ENCODE peak calls at places on chromosomes 6 and 20, in six cellular contexts. One of them, this sample, is unnamed. For H3K36me3, the result is how much of the 10 kb centered on the place peaks cover.

GRCh38 chr20:1987826-1988225 is 6.0 kb downstream of the PDYN start:
- DNase-seq in cardiac muscle cell: no peak
- DNase-seq in colonic mucosa: no peak
- DNase-seq in heart right ventricle: no peak
- DNase-seq in GM06990: no peak
- DNase-seq in HCT116: no peak
- DNase-seq in this sample: no peak

GRCh38 chr6:78353040-78353439 is 514.3 kb upstream of the IRAK1BP1 start:
- DNase-seq in cardiac muscle cell: no peak
- DNase-seq in colonic mucosa: no peak
- DNase-seq in heart right ventricle: no peak
- DNase-seq in GM06990: no peak
- DNase-seq in HCT116: no peak
- DNase-seq in this sample: no peak

GRCh38 chr6:74720923-74721322 is 484.9 kb downstream of the COL12A1 start:
- DNase-seq in cardiac muscle cell: no peak
- DNase-seq in colonic mucosa: no peak
- DNase-seq in heart right ventricle: no peak
- DNase-seq in GM06990: no peak
- DNase-seq in HCT116: no peak
- DNase-seq in this sample: no peak

GRCh38 chr20:5135363-5136012 is 8.7 kb downstream of the CDS2 start:
- DNase-seq in cardiac muscle cell: no peak
- DNase-seq in colonic mucosa: no peak
- DNase-seq in heart right ventricle: no peak
- DNase-seq in GM06990: no peak
- DNase-seq in HCT116: no peak
- DNase-seq in this sample: no peak

GRCh38 chr6:130473886-130474285 is 108.1 kb downstream of the TMEM200A start:
- DNase-seq in cardiac muscle cell: no peak
- DNase-seq in colonic mucosa: no peak
- DNase-seq in heart right ventricle: no peak
- DNase-seq in GM06990: no peak
- DNase-seq in HCT116: no peak
- DNase-seq in this sample: no peak

GRCh38 chr6:128422200-128422599 is 98.2 kb downstream of the PTPRK start:
- DNase-seq in cardiac muscle cell: no peak
- DNase-seq in colonic mucosa: no peak
- DNase-seq in heart right ventricle: no peak
- DNase-seq in GM06990: no peak
- DNase-seq in HCT116: no peak
- DNase-seq in this sample: no peak

GRCh38 chr6:6604566-6604965 is 16.0 kb downstream of the LY86 start:
- DNase-seq in cardiac muscle cell: no peak
- DNase-seq in colonic mucosa: no peak
- DNase-seq in heart right ventricle: no peak
- DNase-seq in GM06990: no peak
- DNase-seq in HCT116: no peak
- DNase-seq in this sample: no peak

GRCh38 chr6:133553652-133554051 is 312.5 kb downstream of the EYA4 start:
- DNase-seq in cardiac muscle cell: peak
- DNase-seq in colonic mucosa: peak
- DNase-seq in heart right ventricle: no peak
- DNase-seq in GM06990: no peak
- DNase-seq in HCT116: peak
- DNase-seq in this sample: peak

GRCh38 chr6:7894272-7895124 is 16.1 kb downstream of the TXNDC5 start:
- DNase-seq in cardiac muscle cell: no peak
- DNase-seq in colonic mucosa: no peak
- DNase-seq in heart right ventricle: no peak
- DNase-seq in GM06990: no peak
- DNase-seq in HCT116: no peak
- DNase-seq in this sample: no peak

GRCh38 chr20:37293301-37293943 is 4.0 kb downstream of the MANBAL start:
- DNase-seq in cardiac muscle cell: no peak
- DNase-seq in colonic mucosa: no peak
- DNase-seq in heart right ventricle: no peak
- DNase-seq in GM06990: no peak
- DNase-seq in HCT116: no peak
- DNase-seq in this sample: no peak

GRCh38 chr6:104682722-104683643 is 176.7 kb downstream of the HACE1 start:
- DNase-seq in cardiac muscle cell: peak
- DNase-seq in colonic mucosa: peak
- DNase-seq in heart right ventricle: peak
- DNase-seq in GM06990: peak
- DNase-seq in HCT116: peak
- DNase-seq in this sample: peak

GRCh38 chr6:138005846-138006245 is 101.4 kb downstream of the PERP start:
- DNase-seq in cardiac muscle cell: no peak
- DNase-seq in colonic mucosa: no peak
- DNase-seq in heart right ventricle: no peak
- DNase-seq in GM06990: no peak
- DNase-seq in HCT116: no peak
- DNase-seq in this sample: no peak

GRCh38 chr6:89736887-89737286 is 82.7 kb downstream of the MDN1 start:
- DNase-seq in cardiac muscle cell: no peak
- DNase-seq in colonic mucosa: no peak
- DNase-seq in heart right ventricle: no peak
- DNase-seq in GM06990: no peak
- DNase-seq in HCT116: no peak
- DNase-seq in this sample: no peak

GRCh38 chr6:170459451-170459850 is 93.7 kb downstream of the PSMB1 start:
- DNase-seq in cardiac muscle cell: no peak
- DNase-seq in colonic mucosa: no peak
- DNase-seq in heart right ventricle: no peak
- DNase-seq in GM06990: no peak
- DNase-seq in HCT116: no peak
- DNase-seq in this sample: no peak

GRCh38 chr20:59588236-59588855 is 16.0 kb upstream of the PHACTR3 start:
- DNase-seq in cardiac muscle cell: no peak
- DNase-seq in colonic mucosa: no peak
- DNase-seq in heart right ventricle: no peak
- DNase-seq in GM06990: no peak
- DNase-seq in HCT116: no peak
- DNase-seq in this sample: no peak

GRCh38 chr6:145814501-145815350 is at the start of gene FBXO30:
- DNase-seq in cardiac muscle cell: peak
- DNase-seq in colonic mucosa: peak
- DNase-seq in heart right ventricle: peak
- DNase-seq in GM06990: peak
- DNase-seq in HCT116: peak
- DNase-seq in this sample: peak

GRCh38 chr20:19786311-19786710 is 28.3 kb downstream of the RIN2 start:
- DNase-seq in cardiac muscle cell: no peak
- DNase-seq in colonic mucosa: peak
- DNase-seq in heart right ventricle: peak
- DNase-seq in GM06990: no peak
- DNase-seq in HCT116: no peak
- DNase-seq in this sample: peak

GRCh38 chr6:133101790-133102189 is 139.4 kb upstream of the EYA4 start:
- DNase-seq in cardiac muscle cell: no peak
- DNase-seq in colonic mucosa: no peak
- DNase-seq in heart right ventricle: no peak
- DNase-seq in GM06990: no peak
- DNase-seq in HCT116: no peak
- DNase-seq in this sample: no peak

GRCh38 chr20:43992885-43993284 is 78.2 kb downstream of the TOX2 start:
- DNase-seq in cardiac muscle cell: no peak
- DNase-seq in colonic mucosa: no peak
- DNase-seq in heart right ventricle: no peak
- DNase-seq in GM06990: no peak
- DNase-seq in HCT116: no peak
- DNase-seq in this sample: no peak
- H3K36me3 ChIP-seq in cardiac muscle cell: under half
- H3K36me3 ChIP-seq in colonic mucosa: under half
- H3K36me3 ChIP-seq in heart right ventricle: under half
- H3K36me3 ChIP-seq in GM06990: under half
- H3K36me3 ChIP-seq in HCT116: under half
- H3K36me3 ChIP-seq in this sample: under half

GRCh38 chr20:3694864-3695263 is 13.1 kb upstream of the ADAM33 start:
- DNase-seq in cardiac muscle cell: no peak
- DNase-seq in colonic mucosa: no peak
- DNase-seq in heart right ventricle: no peak
- DNase-seq in GM06990: no peak
- DNase-seq in HCT116: no peak
- DNase-seq in this sample: no peak

GRCh38 chr20:3698511-3699436 is 13.6 kb downstream of the SIGLEC1 start:
- DNase-seq in cardiac muscle cell: no peak
- DNase-seq in colonic mucosa: no peak
- DNase-seq in heart right ventricle: no peak
- DNase-seq in GM06990: no peak
- DNase-seq in HCT116: no peak
- DNase-seq in this sample: no peak

GRCh38 chr20:3696745-3697587 is 15.2 kb upstream of the ADAM33 start:
- DNase-seq in cardiac muscle cell: no peak
- DNase-seq in colonic mucosa: no peak
- DNase-seq in heart right ventricle: no peak
- DNase-seq in GM06990: no peak
- DNase-seq in HCT116: no peak
- DNase-seq in this sample: no peak

GRCh38 chr20:3697588-3698235 is 14.7 kb downstream of the SIGLEC1 start:
- DNase-seq in cardiac muscle cell: no peak
- DNase-seq in colonic mucosa: no peak
- DNase-seq in heart right ventricle: no peak
- DNase-seq in GM06990: no peak
- DNase-seq in HCT116: no peak
- DNase-seq in this sample: no peak

DNA sequence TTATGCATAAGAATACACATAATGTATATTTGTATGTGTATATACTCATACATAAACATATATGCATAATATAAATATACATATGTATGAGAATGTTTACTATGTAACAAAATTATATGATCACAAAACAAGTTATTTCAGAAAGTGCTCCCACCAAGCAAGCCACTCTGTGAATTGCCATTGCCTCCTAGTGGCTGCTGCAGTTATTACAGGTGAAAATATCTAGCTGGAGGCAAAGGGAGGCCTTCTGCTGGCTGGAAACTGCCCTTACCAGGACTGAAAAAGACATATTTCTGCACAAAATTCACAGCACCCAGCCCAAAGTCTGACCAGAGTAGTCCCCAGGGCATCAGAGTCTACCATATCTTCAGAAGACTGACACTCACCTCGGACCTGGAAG is 14.4 kb upstream of the ADAM33 start:
- DNase-seq in cardiac muscle cell: no peak
- DNase-seq in colonic mucosa: no peak
- DNase-seq in heart right ventricle: no peak
- DNase-seq in GM06990: no peak
- DNase-seq in HCT116: no peak
- DNase-seq in this sample: no peak
- TF ChIP-seq CTCF in cardiac muscle cell: peak
- TF ChIP-seq CTCF in colonic mucosa: no peak
- TF ChIP-seq CTCF in heart right ventricle: no peak
- TF ChIP-seq CTCF in GM06990: peak
- TF ChIP-seq CTCF in HCT116: peak
- TF ChIP-seq CTCF in this sample: peak

GRCh38 chr20:44942264-44942973 is 17.8 kb downstream of the TOMM34 start:
- DNase-seq in cardiac muscle cell: peak
- DNase-seq in colonic mucosa: no peak
- DNase-seq in heart right ventricle: no peak
- DNase-seq in GM06990: no peak
- DNase-seq in HCT116: no peak
- DNase-seq in this sample: peak

GRCh38 chr20:44945261-44945660 is 14.9 kb downstream of the TOMM34 start:
- DNase-seq in cardiac muscle cell: no peak
- DNase-seq in colonic mucosa: no peak
- DNase-seq in heart right ventricle: no peak
- DNase-seq in GM06990: no peak
- DNase-seq in HCT116: no peak
- DNase-seq in this sample: no peak

GRCh38 chr20:44941292-44941691 is 18.9 kb downstream of the TOMM34 start:
- DNase-seq in cardiac muscle cell: no peak
- DNase-seq in colonic mucosa: no peak
- DNase-seq in heart right ventricle: no peak
- DNase-seq in GM06990: no peak
- DNase-seq in HCT116: no peak
- DNase-seq in this sample: no peak

GRCh38 chr20:44946266-44946852 is 13.8 kb downstream of the TOMM34 start:
- DNase-seq in cardiac muscle cell: no peak
- DNase-seq in colonic mucosa: no peak
- DNase-seq in heart right ventricle: no peak
- DNase-seq in GM06990: no peak
- DNase-seq in HCT116: no peak
- DNase-seq in this sample: no peak

DNA sequence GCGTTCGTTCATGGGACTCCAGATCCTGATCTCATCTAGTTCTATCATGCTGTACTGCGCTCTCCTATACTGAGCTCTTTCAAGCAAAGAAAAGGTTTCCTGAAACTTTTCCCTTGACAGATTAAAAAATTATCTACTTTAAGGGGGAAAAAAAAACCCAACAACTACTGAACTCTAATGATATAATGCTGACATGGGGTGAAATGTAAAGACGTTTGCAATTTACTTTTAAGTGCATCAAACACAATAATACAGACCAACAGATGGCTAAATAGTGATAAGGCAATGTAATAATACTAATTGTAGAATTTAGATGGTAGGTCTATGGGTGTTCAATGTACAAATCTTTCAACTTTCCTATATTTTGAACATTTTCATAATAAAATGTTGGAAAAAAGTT is 16.4 kb downstream of the TOMM34 start:
- DNase-seq in cardiac muscle cell: no peak
- DNase-seq in colonic mucosa: no peak
- DNase-seq in heart right ventricle: no peak
- DNase-seq in GM06990: no peak
- DNase-seq in HCT116: no peak
- DNase-seq in this sample: no peak
- H3K36me3 ChIP-seq in cardiac muscle cell: under half
- H3K36me3 ChIP-seq in colonic mucosa: under half
- H3K36me3 ChIP-seq in heart right ventricle: under half
- H3K36me3 ChIP-seq in GM06990: under half
- H3K36me3 ChIP-seq in HCT116: under half
- H3K36me3 ChIP-seq in this sample: under half

DNA sequence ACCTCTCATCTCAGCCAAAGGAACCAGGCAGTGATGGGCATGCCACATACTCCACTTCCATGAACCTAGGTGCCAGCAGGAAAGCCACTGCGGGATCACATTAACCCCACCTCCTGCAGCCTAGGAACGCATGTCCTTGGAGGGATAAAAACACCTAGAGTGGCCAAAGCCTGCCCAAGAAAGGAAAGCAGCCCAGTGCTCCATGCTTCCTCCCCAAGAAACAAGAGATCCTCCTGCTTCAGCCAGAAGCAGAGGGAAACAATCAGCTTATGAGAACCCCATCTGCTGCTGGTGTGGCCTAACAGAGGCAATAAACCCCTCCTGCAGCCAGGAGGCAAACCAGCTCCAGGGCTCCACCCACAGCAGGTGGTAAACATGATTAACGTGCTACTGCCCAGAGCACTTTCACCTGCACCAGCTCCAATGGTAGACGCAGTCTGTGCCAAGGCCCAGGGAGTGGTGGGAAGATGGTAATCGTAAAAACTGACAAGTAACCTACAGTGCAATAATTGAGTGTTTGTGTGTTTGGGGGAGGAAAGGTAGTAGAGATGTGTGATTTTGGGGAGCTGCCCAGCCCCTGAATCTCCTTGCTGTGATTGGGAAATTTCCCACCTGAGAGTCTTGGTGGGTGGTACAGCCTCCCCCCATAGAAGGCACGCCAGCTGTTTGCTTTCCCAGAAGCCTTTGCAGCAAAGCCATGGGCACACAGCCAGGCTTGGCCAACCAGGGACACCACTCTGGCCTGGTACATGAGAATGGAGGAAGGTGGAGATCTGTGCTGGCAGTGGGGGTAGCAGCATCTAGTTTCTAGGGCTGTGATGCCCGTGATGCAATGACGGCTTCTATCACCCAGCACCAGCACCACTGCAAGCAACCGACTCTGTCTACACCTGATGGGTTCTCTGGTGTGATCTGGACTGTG is 50.6 kb upstream of the TBC1D7 start:
- DNase-seq in cardiac muscle cell: no peak
- DNase-seq in colonic mucosa: peak
- DNase-seq in heart right ventricle: no peak
- DNase-seq in GM06990: no peak
- DNase-seq in HCT116: no peak
- DNase-seq in this sample: no peak
- TF ChIP-seq CTCF in cardiac muscle cell: no peak
- TF ChIP-seq CTCF in colonic mucosa: no peak
- TF ChIP-seq CTCF in heart right ventricle: no peak
- TF ChIP-seq CTCF in GM06990: no peak
- TF ChIP-seq CTCF in HCT116: peak
- TF ChIP-seq CTCF in this sample: no peak